ENCODE peak calls at places on chromosome 13, in seven cellular contexts. One of them, this sample, is unnamed.
A peak's percentile ranks its signal among the peaks of the same experiment; 100 is the strongest.

GRCh38 chr13:113650731-113651148 is 7.3 kb downstream of the ATP4B start:
- DNase-seq in WERI-Rb-1: peak; percentile 7
- DNase-seq in mesenchymal stem cell: no peak
- DNase-seq in CD8-positive, alpha-beta T cell: no peak
- DNase-seq in Caco-2: no peak
- DNase-seq in heart left ventricle: peak; percentile 10
- DNase-seq in CD4-positive, alpha-beta T cell: no peak
- DNase-seq in this sample: no peak

GRCh38 chr13:35923347-35923746 is 207.8 kb downstream of the DCLK1 start:
- DNase-seq in WERI-Rb-1: no peak
- DNase-seq in mesenchymal stem cell: peak; percentile 7
- DNase-seq in CD8-positive, alpha-beta T cell: no peak
- DNase-seq in Caco-2: no peak
- DNase-seq in heart left ventricle: peak; percentile 52
- DNase-seq in CD4-positive, alpha-beta T cell: no peak
- DNase-seq in this sample: peak; percentile 95

GRCh38 chr13:93173656-93174055 is 53.0 kb upstream of the GPC6 start:
- DNase-seq in WERI-Rb-1: no peak
- DNase-seq in mesenchymal stem cell: no peak
- DNase-seq in CD8-positive, alpha-beta T cell: no peak
- DNase-seq in Caco-2: no peak
- DNase-seq in heart left ventricle: no peak
- DNase-seq in CD4-positive, alpha-beta T cell: no peak
- DNase-seq in this sample: no peak

GRCh38 chr13:110640591-110641029 is 25.3 kb downstream of the NAXD start:
- DNase-seq in WERI-Rb-1: no peak
- DNase-seq in mesenchymal stem cell: peak; percentile 34
- DNase-seq in CD8-positive, alpha-beta T cell: no peak
- DNase-seq in Caco-2: no peak
- DNase-seq in heart left ventricle: peak; percentile 62
- DNase-seq in CD4-positive, alpha-beta T cell: no peak
- DNase-seq in this sample: no peak

GRCh38 chr13:107138468-107138867 is 570.5 kb upstream of the ARGLU1 start:
- DNase-seq in WERI-Rb-1: peak; percentile 29
- DNase-seq in mesenchymal stem cell: no peak
- DNase-seq in CD8-positive, alpha-beta T cell: no peak
- DNase-seq in Caco-2: peak; percentile 28
- DNase-seq in heart left ventricle: no peak
- DNase-seq in CD4-positive, alpha-beta T cell: no peak
- DNase-seq in this sample: no peak

GRCh38 chr13:45416521-45417125 is 1.6 kb downstream of the SLC25A30 start:
- DNase-seq in WERI-Rb-1: no peak
- DNase-seq in mesenchymal stem cell: peak; percentile 16
- DNase-seq in CD8-positive, alpha-beta T cell: no peak
- DNase-seq in Caco-2: no peak
- DNase-seq in heart left ventricle: no peak
- DNase-seq in CD4-positive, alpha-beta T cell: no peak
- DNase-seq in this sample: peak; percentile 11

GRCh38 chr13:99191900-99192399 is 8.7 kb upstream of the UBAC2 start:
- DNase-seq in WERI-Rb-1: peak; percentile 75
- DNase-seq in mesenchymal stem cell: no peak
- DNase-seq in CD8-positive, alpha-beta T cell: no peak
- DNase-seq in Caco-2: no peak
- DNase-seq in heart left ventricle: no peak
- DNase-seq in CD4-positive, alpha-beta T cell: no peak
- DNase-seq in this sample: no peak

GRCh38 chr13:37383856-37384255 is 214.7 kb downstream of the POSTN start:
- DNase-seq in WERI-Rb-1: no peak
- DNase-seq in mesenchymal stem cell: no peak
- DNase-seq in CD8-positive, alpha-beta T cell: no peak
- DNase-seq in Caco-2: no peak
- DNase-seq in heart left ventricle: no peak
- DNase-seq in CD4-positive, alpha-beta T cell: no peak
- DNase-seq in this sample: no peak

GRCh38 chr13:77207943-77208342 is 119.0 kb downstream of the MYCBP2 start:
- DNase-seq in WERI-Rb-1: no peak
- DNase-seq in mesenchymal stem cell: peak; percentile 69
- DNase-seq in CD8-positive, alpha-beta T cell: no peak
- DNase-seq in Caco-2: no peak
- DNase-seq in heart left ventricle: no peak
- DNase-seq in CD4-positive, alpha-beta T cell: no peak
- DNase-seq in this sample: no peak

GRCh38 chr13:32682740-32683139 is 96.5 kb downstream of the PDS5B start:
- DNase-seq in WERI-Rb-1: no peak
- DNase-seq in mesenchymal stem cell: no peak
- DNase-seq in CD8-positive, alpha-beta T cell: no peak
- DNase-seq in Caco-2: no peak
- DNase-seq in heart left ventricle: no peak
- DNase-seq in CD4-positive, alpha-beta T cell: no peak
- DNase-seq in this sample: no peak

GRCh38 chr13:21668665-21669599 is 1.9 kb upstream of the FGF9 start:
- DNase-seq in WERI-Rb-1: no peak
- DNase-seq in mesenchymal stem cell: peak; percentile 36
- DNase-seq in CD8-positive, alpha-beta T cell: no peak
- DNase-seq in Caco-2: no peak
- DNase-seq in heart left ventricle: peak; percentile 37
- DNase-seq in CD4-positive, alpha-beta T cell: peak; percentile 30
- DNase-seq in this sample: no peak

GRCh38 chr13:59441596-59442280 is 722.0 kb downstream of the DIAPH3 start:
- DNase-seq in WERI-Rb-1: no peak
- DNase-seq in mesenchymal stem cell: no peak
- DNase-seq in CD8-positive, alpha-beta T cell: no peak
- DNase-seq in Caco-2: no peak
- DNase-seq in heart left ventricle: no peak
- DNase-seq in CD4-positive, alpha-beta T cell: no peak
- DNase-seq in this sample: no peak

GRCh38 chr13:35781044-35781443 is 304.6 kb upstream of the MAB21L1 start:
- DNase-seq in WERI-Rb-1: peak; percentile 57
- DNase-seq in mesenchymal stem cell: no peak
- DNase-seq in CD8-positive, alpha-beta T cell: no peak
- DNase-seq in Caco-2: no peak
- DNase-seq in heart left ventricle: no peak
- DNase-seq in CD4-positive, alpha-beta T cell: no peak
- DNase-seq in this sample: no peak

GRCh38 chr13:111027481-111028439 is 87.3 kb upstream of the ARHGEF7 start:
- DNase-seq in WERI-Rb-1: no peak
- DNase-seq in mesenchymal stem cell: no peak
- DNase-seq in CD8-positive, alpha-beta T cell: no peak
- DNase-seq in Caco-2: no peak
- DNase-seq in heart left ventricle: no peak
- DNase-seq in CD4-positive, alpha-beta T cell: no peak
- DNase-seq in this sample: no peak

GRCh38 chr13:76903544-76904162 is 17.4 kb upstream of the KCTD12 start:
- DNase-seq in WERI-Rb-1: peak; percentile 44
- DNase-seq in mesenchymal stem cell: peak; percentile 79
- DNase-seq in CD8-positive, alpha-beta T cell: peak; percentile 46
- DNase-seq in Caco-2: peak; percentile 80
- DNase-seq in heart left ventricle: peak; percentile 47
- DNase-seq in CD4-positive, alpha-beta T cell: peak; percentile 58
- DNase-seq in this sample: peak; percentile 78

GRCh38 chr13:49936943-49937273 is 768 bp upstream of the SPRYD7 start:
- DNase-seq in WERI-Rb-1: no peak
- DNase-seq in mesenchymal stem cell: no peak
- DNase-seq in CD8-positive, alpha-beta T cell: no peak
- DNase-seq in Caco-2: peak; percentile 57
- DNase-seq in heart left ventricle: no peak
- DNase-seq in CD4-positive, alpha-beta T cell: no peak
- DNase-seq in this sample: no peak

GRCh38 chr13:62453761-62454160 is 1038.1 kb upstream of the PCDH20 start:
- DNase-seq in WERI-Rb-1: no peak
- DNase-seq in mesenchymal stem cell: no peak
- DNase-seq in CD8-positive, alpha-beta T cell: no peak
- DNase-seq in Caco-2: no peak
- DNase-seq in heart left ventricle: no peak
- DNase-seq in CD4-positive, alpha-beta T cell: no peak
- DNase-seq in this sample: no peak

GRCh38 chr13:25473864-25474263 is 102.1 kb downstream of the ATP8A2 start:
- DNase-seq in WERI-Rb-1: no peak
- DNase-seq in mesenchymal stem cell: no peak
- DNase-seq in CD8-positive, alpha-beta T cell: no peak
- DNase-seq in Caco-2: no peak
- DNase-seq in heart left ventricle: no peak
- DNase-seq in CD4-positive, alpha-beta T cell: no peak
- DNase-seq in this sample: no peak

GRCh38 chr13:85241045-85241444 is 558.2 kb downstream of the SLITRK6 start:
- DNase-seq in WERI-Rb-1: no peak
- DNase-seq in mesenchymal stem cell: peak; percentile 31
- DNase-seq in CD8-positive, alpha-beta T cell: no peak
- DNase-seq in Caco-2: no peak
- DNase-seq in heart left ventricle: no peak
- DNase-seq in CD4-positive, alpha-beta T cell: no peak
- DNase-seq in this sample: no peak

GRCh38 chr13:74687452-74688180 is 553.4 kb upstream of the KLF12 start:
- DNase-seq in WERI-Rb-1: no peak
- DNase-seq in mesenchymal stem cell: no peak
- DNase-seq in CD8-positive, alpha-beta T cell: no peak
- DNase-seq in Caco-2: no peak
- DNase-seq in heart left ventricle: peak; percentile 48
- DNase-seq in CD4-positive, alpha-beta T cell: no peak
- DNase-seq in this sample: no peak

GRCh38 chr13:57634829-57635165 is 3.3 kb downstream of the PCDH17 start:
- DNase-seq in WERI-Rb-1: no peak
- DNase-seq in mesenchymal stem cell: no peak
- DNase-seq in CD8-positive, alpha-beta T cell: no peak
- DNase-seq in Caco-2: no peak
- DNase-seq in heart left ventricle: peak; percentile 27
- DNase-seq in CD4-positive, alpha-beta T cell: no peak
- DNase-seq in this sample: no peak

GRCh38 chr13:24050292-24050711 is 110.2 kb upstream of the SPATA13 start:
- DNase-seq in WERI-Rb-1: no peak
- DNase-seq in mesenchymal stem cell: peak; percentile 51
- DNase-seq in CD8-positive, alpha-beta T cell: no peak
- DNase-seq in Caco-2: no peak
- DNase-seq in heart left ventricle: no peak
- DNase-seq in CD4-positive, alpha-beta T cell: no peak
- DNase-seq in this sample: peak; percentile 28

GRCh38 chr13:35964764-35965163 is 166.4 kb downstream of the DCLK1 start:
- DNase-seq in WERI-Rb-1: no peak
- DNase-seq in mesenchymal stem cell: peak; percentile 18
- DNase-seq in CD8-positive, alpha-beta T cell: no peak
- DNase-seq in Caco-2: no peak
- DNase-seq in heart left ventricle: no peak
- DNase-seq in CD4-positive, alpha-beta T cell: no peak
- DNase-seq in this sample: peak; percentile 22

GRCh38 chr13:97630725-97631124 is 196.8 kb downstream of the RAP2A start:
- DNase-seq in WERI-Rb-1: no peak
- DNase-seq in mesenchymal stem cell: no peak
- DNase-seq in CD8-positive, alpha-beta T cell: no peak
- DNase-seq in Caco-2: no peak
- DNase-seq in heart left ventricle: no peak
- DNase-seq in CD4-positive, alpha-beta T cell: no peak
- DNase-seq in this sample: no peak
- H3K27me3 ChIP-seq in WERI-Rb-1: no peaks in the 10 kb centered on the region
- H3K27me3 ChIP-seq in mesenchymal stem cell: no peaks in the 10 kb centered on the region
- H3K27me3 ChIP-seq in CD8-positive, alpha-beta T cell: no peaks in the 10 kb centered on the region
- H3K27me3 ChIP-seq in Caco-2: no peaks in the 10 kb centered on the region
- H3K27me3 ChIP-seq in heart left ventricle: no peaks in the 10 kb centered on the region
- H3K27me3 ChIP-seq in CD4-positive, alpha-beta T cell: peaks cover 4% of the 10 kb centered on the region
- H3K27me3 ChIP-seq in this sample: no peaks in the 10 kb centered on the region

GRCh38 chr13:112322562-112322961 is 53.6 kb upstream of the SPACA7 start:
- DNase-seq in WERI-Rb-1: no peak
- DNase-seq in mesenchymal stem cell: no peak
- DNase-seq in CD8-positive, alpha-beta T cell: no peak
- DNase-seq in Caco-2: no peak
- DNase-seq in heart left ventricle: no peak
- DNase-seq in CD4-positive, alpha-beta T cell: no peak
- DNase-seq in this sample: no peak
- H3K27me3 ChIP-seq in WERI-Rb-1: peaks cover 91% of the 10 kb centered on the region
- H3K27me3 ChIP-seq in mesenchymal stem cell: no peaks in the 10 kb centered on the region
- H3K27me3 ChIP-seq in CD8-positive, alpha-beta T cell: no peaks in the 10 kb centered on the region
- H3K27me3 ChIP-seq in Caco-2: no peaks in the 10 kb centered on the region
- H3K27me3 ChIP-seq in heart left ventricle: no peaks in the 10 kb centered on the region
- H3K27me3 ChIP-seq in CD4-positive, alpha-beta T cell: no peaks in the 10 kb centered on the region
- H3K27me3 ChIP-seq in this sample: peaks cover 42% of the 10 kb centered on the region

GRCh38 chr13:39020853-39021462 is 16.9 kb downstream of the PROSER1 start:
- DNase-seq in WERI-Rb-1: no peak
- DNase-seq in mesenchymal stem cell: no peak
- DNase-seq in CD8-positive, alpha-beta T cell: no peak
- DNase-seq in Caco-2: no peak
- DNase-seq in heart left ventricle: no peak
- DNase-seq in CD4-positive, alpha-beta T cell: no peak
- DNase-seq in this sample: no peak

GRCh38 chr13:39023316-39023715 is 14.6 kb downstream of the PROSER1 start:
- DNase-seq in WERI-Rb-1: no peak
- DNase-seq in mesenchymal stem cell: peak; percentile 66
- DNase-seq in CD8-positive, alpha-beta T cell: no peak
- DNase-seq in Caco-2: peak; percentile 52
- DNase-seq in heart left ventricle: no peak
- DNase-seq in CD4-positive, alpha-beta T cell: no peak
- DNase-seq in this sample: no peak

GRCh38 chr13:39023761-39024160 is 14.1 kb downstream of the PROSER1 start:
- DNase-seq in WERI-Rb-1: no peak
- DNase-seq in mesenchymal stem cell: peak; percentile 84
- DNase-seq in CD8-positive, alpha-beta T cell: no peak
- DNase-seq in Caco-2: peak; percentile 83
- DNase-seq in heart left ventricle: no peak
- DNase-seq in CD4-positive, alpha-beta T cell: no peak
- DNase-seq in this sample: no peak

GRCh38 chr13:39025433-39025839 is 12.5 kb downstream of the PROSER1 start:
- DNase-seq in WERI-Rb-1: no peak
- DNase-seq in mesenchymal stem cell: no peak
- DNase-seq in CD8-positive, alpha-beta T cell: no peak
- DNase-seq in Caco-2: no peak
- DNase-seq in heart left ventricle: no peak
- DNase-seq in CD4-positive, alpha-beta T cell: no peak
- DNase-seq in this sample: no peak
- H3K27me3 ChIP-seq in WERI-Rb-1: no peaks in the 10 kb centered on the region
- H3K27me3 ChIP-seq in mesenchymal stem cell: no peaks in the 10 kb centered on the region
- H3K27me3 ChIP-seq in CD8-positive, alpha-beta T cell: no peaks in the 10 kb centered on the region
- H3K27me3 ChIP-seq in Caco-2: no peaks in the 10 kb centered on the region
- H3K27me3 ChIP-seq in heart left ventricle: no peaks in the 10 kb centered on the region
- H3K27me3 ChIP-seq in CD4-positive, alpha-beta T cell: no peaks in the 10 kb centered on the region
- H3K27me3 ChIP-seq in this sample: no peaks in the 10 kb centered on the region

DNA sequence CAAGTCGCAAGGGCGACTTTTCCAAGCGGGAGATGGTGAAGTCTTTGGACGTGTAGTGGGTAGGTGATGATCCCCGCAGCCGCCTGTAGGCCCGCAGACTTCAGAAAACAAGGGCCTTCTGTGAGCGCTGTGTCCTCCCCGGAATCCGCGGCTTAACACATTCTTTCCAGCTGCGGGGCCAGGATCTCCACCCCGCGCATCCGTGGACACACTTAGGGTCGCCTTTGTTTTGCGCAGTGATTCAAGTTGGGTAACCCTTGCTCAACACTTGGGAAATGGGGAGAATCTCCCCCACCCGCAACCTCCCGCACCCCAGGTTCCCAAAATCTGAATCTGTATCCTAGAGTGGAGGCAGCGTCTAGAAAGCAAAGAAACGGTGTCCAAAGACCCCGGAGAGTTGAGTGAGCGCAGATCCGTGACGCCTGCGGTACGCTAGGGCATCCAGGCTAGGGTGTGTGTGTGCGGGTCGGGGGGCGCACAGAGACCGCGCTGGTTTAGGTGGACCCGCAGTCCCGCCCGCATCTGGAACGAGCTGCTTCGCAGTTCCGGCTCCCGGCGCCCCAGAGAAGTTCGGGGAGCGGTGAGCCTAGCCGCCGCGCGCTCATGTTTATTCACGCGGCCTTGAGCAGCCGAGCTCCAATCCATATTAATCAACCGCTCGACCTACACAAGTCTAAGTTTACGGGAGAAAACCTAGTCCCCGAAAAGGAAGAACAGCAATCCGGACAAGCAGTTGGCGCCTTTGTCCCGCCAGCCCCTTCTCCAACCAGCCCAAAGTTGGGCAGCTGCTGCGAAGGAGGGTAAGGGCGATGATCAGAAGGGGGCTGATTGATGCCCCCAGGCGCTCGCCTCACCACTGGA is 9.9 kb downstream of the SOX21 start:
- DNase-seq in WERI-Rb-1: no peak
- DNase-seq in mesenchymal stem cell: no peak
- DNase-seq in CD8-positive, alpha-beta T cell: no peak
- DNase-seq in Caco-2: no peak
- DNase-seq in heart left ventricle: no peak
- DNase-seq in CD4-positive, alpha-beta T cell: no peak
- DNase-seq in this sample: no peak
- H3K27me3 ChIP-seq in WERI-Rb-1: peaks cover 91% of the 10 kb centered on the region
- H3K27me3 ChIP-seq in mesenchymal stem cell: peaks cover 99% of the 10 kb centered on the region
- H3K27me3 ChIP-seq in CD8-positive, alpha-beta T cell: peaks cover 22% of the 10 kb centered on the region
- H3K27me3 ChIP-seq in Caco-2: no peaks in the 10 kb centered on the region
- H3K27me3 ChIP-seq in heart left ventricle: peaks cover 52% of the 10 kb centered on the region
- H3K27me3 ChIP-seq in CD4-positive, alpha-beta T cell: peaks cover 94% of the 10 kb centered on the region
- H3K27me3 ChIP-seq in this sample: peaks cover 100% of the 10 kb centered on the region